ENCODE peak calls at places on chromosome 13, in four cellular contexts. One of them, this sample, is unnamed.

GRCh38 chr13:30708541-30708940 is 26.8 kb upstream of the ALOX5AP start:
- DNase-seq in HEK293T: no peak
- DNase-seq in HepG2: no peak
- DNase-seq in K562: no peak
- DNase-seq in this sample: no peak

GRCh38 chr13:113855012-113855921 is 8.6 kb downstream of the GAS6 start:
- DNase-seq in K562: no peak
- DNase-seq in HepG2: no peak
- DNase-seq in HEK293T: no peak
- DNase-seq in this sample: no peak

GRCh38 chr13:30576528-30576927 is 41.2 kb upstream of the USPL1 start:
- DNase-seq in HEK293T: no peak
- DNase-seq in K562: peak; percentile 9
- DNase-seq in HepG2: peak; percentile 1
- DNase-seq in this sample: no peak

GRCh38 chr13:51243227-51243626 is 21.0 kb downstream of the FAM124A start:
- DNase-seq in HepG2: no peak
- DNase-seq in K562: no peak
- DNase-seq in HEK293T: no peak
- DNase-seq in this sample: no peak

GRCh38 chr13:28346136-28346535 is 148.8 kb downstream of the FLT1 start:
- DNase-seq in HepG2: no peak
- DNase-seq in HEK293T: no peak
- DNase-seq in K562: no peak
- DNase-seq in this sample: no peak

GRCh38 chr13:93039131-93039530 is 187.5 kb upstream of the GPC6 start:
- DNase-seq in K562: no peak
- DNase-seq in HEK293T: no peak
- DNase-seq in HepG2: no peak
- DNase-seq in this sample: no peak

GRCh38 chr13:44470623-44471562 is 97.3 kb downstream of the SERP2 start:
- DNase-seq in K562: peak; percentile 6
- DNase-seq in HEK293T: no peak
- DNase-seq in HepG2: peak; percentile 29
- DNase-seq in this sample: no peak

GRCh38 chr13:97914537-97914936 is 38.9 kb upstream of the IPO5 start:
- DNase-seq in HepG2: no peak
- DNase-seq in HEK293T: no peak
- DNase-seq in K562: no peak
- DNase-seq in this sample: no peak

GRCh38 chr13:28636078-28636477 is 22.9 kb upstream of the POMP start:
- DNase-seq in K562: no peak
- DNase-seq in HEK293T: no peak
- DNase-seq in HepG2: no peak
- DNase-seq in this sample: no peak

GRCh38 chr13:113015826-113016525 is 47.0 kb downstream of the MCF2L start:
- DNase-seq in HepG2: no peak
- DNase-seq in HEK293T: no peak
- DNase-seq in K562: no peak
- DNase-seq in this sample: no peak

GRCh38 chr13:26971990-26972888 is 199.4 kb downstream of the USP12 start:
- DNase-seq in HepG2: peak; percentile 74
- DNase-seq in HEK293T: no peak
- DNase-seq in K562: peak; percentile 37
- DNase-seq in this sample: peak; percentile 61

GRCh38 chr13:45269204-45269603 is 68.4 kb upstream of the KCTD4 start:
- DNase-seq in HepG2: no peak
- DNase-seq in HEK293T: no peak
- DNase-seq in K562: peak; percentile 5
- DNase-seq in this sample: no peak

DNA sequence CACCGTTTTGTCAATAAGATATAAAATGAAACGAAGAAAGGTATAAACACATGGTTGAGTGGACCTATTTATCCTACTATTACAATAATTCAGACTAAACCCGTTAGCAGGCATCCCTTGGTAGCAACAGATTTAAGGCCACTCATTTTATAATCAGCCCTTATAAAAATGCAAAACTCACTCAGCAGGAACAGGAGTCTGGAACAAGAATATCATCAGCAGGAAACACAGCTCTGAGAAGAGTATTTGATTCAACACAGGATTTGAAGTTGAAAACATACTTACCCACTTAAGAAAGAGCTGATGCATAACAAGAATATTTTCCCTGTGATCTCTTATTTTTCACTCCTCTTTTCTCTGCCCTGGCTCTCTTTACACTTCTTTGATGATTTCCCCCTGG is 1722.6 kb downstream of the SLITRK5 start:
- DNase-seq in K562: no peak
- DNase-seq in HepG2: no peak
- DNase-seq in HEK293T: no peak
- DNase-seq in this sample: no peak
- TF ChIP-seq ELF4 in K562: no peak
- TF ChIP-seq ELF4 in HepG2: no peak
- TF ChIP-seq ELF4 in HEK293T: no peak
- TF ChIP-seq ELF4 in this sample: no peak

GRCh38 chr13:25490236-25490635 is 118.5 kb downstream of the ATP8A2 start:
- DNase-seq in HEK293T: no peak
- DNase-seq in HepG2: no peak
- DNase-seq in K562: no peak
- DNase-seq in this sample: no peak
- TF ChIP-seq ELF4 in HEK293T: no peak
- TF ChIP-seq ELF4 in HepG2: no peak
- TF ChIP-seq ELF4 in K562: no peak
- TF ChIP-seq ELF4 in this sample: no peak

DNA sequence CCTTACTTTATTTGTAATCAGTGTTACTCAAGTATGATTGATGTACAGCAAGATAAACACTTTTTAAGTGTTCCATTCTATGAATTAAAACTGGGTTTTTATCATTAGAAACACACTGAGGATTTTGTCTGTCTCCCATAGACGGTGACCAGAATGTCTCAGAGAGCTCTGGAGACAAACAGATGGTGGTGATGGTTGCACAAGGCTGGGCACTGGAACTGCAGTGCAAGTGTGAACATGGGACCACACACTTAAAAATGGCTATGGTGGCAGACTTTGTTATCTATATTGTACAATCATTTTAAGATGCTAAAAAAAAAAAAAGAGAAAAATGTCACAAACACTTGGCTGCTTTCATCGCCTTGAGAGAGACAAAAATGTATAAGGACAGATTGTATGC is 273.0 kb downstream of the SHISA2 start:
- DNase-seq in K562: no peak
- DNase-seq in HEK293T: no peak
- DNase-seq in HepG2: no peak
- DNase-seq in this sample: no peak
- TF ChIP-seq ELF4 in K562: no peak
- TF ChIP-seq ELF4 in HEK293T: no peak
- TF ChIP-seq ELF4 in HepG2: no peak
- TF ChIP-seq ELF4 in this sample: no peak

GRCh38 chr13:106616729-106617128 is 48.8 kb upstream of the ARGLU1 start:
- DNase-seq in HEK293T: no peak
- DNase-seq in HepG2: no peak
- DNase-seq in K562: no peak
- DNase-seq in this sample: no peak

GRCh38 chr13:106609116-106609515 is 41.2 kb upstream of the ARGLU1 start:
- DNase-seq in HepG2: no peak
- DNase-seq in HEK293T: no peak
- DNase-seq in K562: no peak
- DNase-seq in this sample: no peak

GRCh38 chr13:106610511-106610910 is 42.6 kb upstream of the ARGLU1 start:
- DNase-seq in K562: no peak
- DNase-seq in HepG2: no peak
- DNase-seq in HEK293T: no peak
- DNase-seq in this sample: no peak

GRCh38 chr13:106617561-106617960 is 49.6 kb upstream of the ARGLU1 start:
- DNase-seq in HEK293T: no peak
- DNase-seq in K562: no peak
- DNase-seq in HepG2: no peak
- DNase-seq in this sample: no peak

GRCh38 chr13:106612688-106613087 is 44.8 kb upstream of the ARGLU1 start:
- DNase-seq in K562: no peak
- DNase-seq in HEK293T: no peak
- DNase-seq in HepG2: no peak
- DNase-seq in this sample: no peak
- TF ChIP-seq ELF4 in K562: no peak
- TF ChIP-seq ELF4 in HEK293T: no peak
- TF ChIP-seq ELF4 in HepG2: no peak
- TF ChIP-seq ELF4 in this sample: no peak

GRCh38 chr13:83498045-83498444 is 384.2 kb downstream of the SLITRK1 start:
- DNase-seq in HEK293T: no peak
- DNase-seq in K562: no peak
- DNase-seq in HepG2: no peak
- DNase-seq in this sample: no peak

GRCh38 chr13:83503424-83503823 is 378.9 kb downstream of the SLITRK1 start:
- DNase-seq in HEK293T: no peak
- DNase-seq in HepG2: no peak
- DNase-seq in K562: no peak
- DNase-seq in this sample: no peak

GRCh38 chr13:83498486-83499190 is 383.6 kb downstream of the SLITRK1 start:
- DNase-seq in K562: no peak
- DNase-seq in HEK293T: peak; percentile 31
- DNase-seq in HepG2: no peak
- DNase-seq in this sample: no peak

GRCh38 chr13:83496501-83496900 is 385.8 kb downstream of the SLITRK1 start:
- DNase-seq in K562: no peak
- DNase-seq in HepG2: no peak
- DNase-seq in HEK293T: no peak
- DNase-seq in this sample: no peak

DNA sequence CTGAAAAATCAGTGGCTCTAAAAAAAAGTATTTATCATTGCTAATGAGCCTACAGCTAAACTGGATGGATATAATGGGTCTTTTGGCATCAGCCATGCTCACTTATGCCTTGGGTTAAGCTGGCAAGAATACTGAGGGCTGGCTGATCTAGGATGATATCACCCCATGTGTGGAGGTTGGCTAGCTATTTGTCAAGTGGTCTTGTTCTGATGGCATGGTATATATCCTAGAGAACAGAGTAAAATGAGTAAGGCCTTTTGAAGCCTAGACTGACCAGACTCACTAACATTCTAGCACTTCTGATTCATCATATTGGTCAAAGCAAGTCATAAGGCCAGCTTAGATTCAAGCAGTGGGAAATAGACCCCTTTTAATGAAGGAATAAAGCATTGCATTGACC is 383.0 kb downstream of the SLITRK1 start:
- DNase-seq in HepG2: no peak
- DNase-seq in HEK293T: no peak
- DNase-seq in K562: no peak
- DNase-seq in this sample: no peak
- TF ChIP-seq ELF4 in HepG2: no peak
- TF ChIP-seq ELF4 in HEK293T: no peak
- TF ChIP-seq ELF4 in K562: no peak
- TF ChIP-seq ELF4 in this sample: no peak

GRCh38 chr13:109857325-109857724 is 70.9 kb upstream of the IRS2 start:
- DNase-seq in HEK293T: no peak
- DNase-seq in HepG2: no peak
- DNase-seq in K562: no peak
- DNase-seq in this sample: no peak

GRCh38 chr13:109858319-109858718 is 71.9 kb upstream of the IRS2 start:
- DNase-seq in HepG2: no peak
- DNase-seq in K562: no peak
- DNase-seq in HEK293T: no peak
- DNase-seq in this sample: no peak

GRCh38 chr13:109857803-109858202 is 71.4 kb upstream of the IRS2 start:
- DNase-seq in HEK293T: no peak
- DNase-seq in K562: no peak
- DNase-seq in HepG2: no peak
- DNase-seq in this sample: no peak

GRCh38 chr13:109859216-109859835 is 72.9 kb upstream of the IRS2 start:
- DNase-seq in HepG2: no peak
- DNase-seq in K562: no peak
- DNase-seq in HEK293T: no peak
- DNase-seq in this sample: no peak

GRCh38 chr13:109856350-109856749 is 70.0 kb upstream of the IRS2 start:
- DNase-seq in K562: no peak
- DNase-seq in HepG2: no peak
- DNase-seq in HEK293T: no peak
- DNase-seq in this sample: no peak
- TF ChIP-seq ELF4 in K562: no peak
- TF ChIP-seq ELF4 in HepG2: no peak
- TF ChIP-seq ELF4 in HEK293T: no peak
- TF ChIP-seq ELF4 in this sample: no peak

GRCh38 chr13:35700661-35701060 is 224.2 kb upstream of the MAB21L1 start:
- DNase-seq in K562: no peak
- DNase-seq in HepG2: no peak
- DNase-seq in HEK293T: no peak
- DNase-seq in this sample: no peak
- TF ChIP-seq ELF4 in K562: no peak
- TF ChIP-seq ELF4 in HepG2: no peak
- TF ChIP-seq ELF4 in HEK293T: no peak
- TF ChIP-seq ELF4 in this sample: no peak

GRCh38 chr13:110250258-110250891 is 56.6 kb downstream of the COL4A1 start:
- DNase-seq in HepG2: no peak
- DNase-seq in HEK293T: no peak
- DNase-seq in K562: no peak
- DNase-seq in this sample: no peak
- TF ChIP-seq ELF4 in HepG2: no peak
- TF ChIP-seq ELF4 in HEK293T: no peak
- TF ChIP-seq ELF4 in K562: no peak
- TF ChIP-seq ELF4 in this sample: no peak

GRCh38 chr13:20053016-20053415 is 94.5 kb downstream of the ZMYM2 start:
- DNase-seq in HepG2: no peak
- DNase-seq in K562: no peak
- DNase-seq in HEK293T: no peak
- DNase-seq in this sample: no peak
- TF ChIP-seq ELF4 in HepG2: no peak
- TF ChIP-seq ELF4 in K562: no peak
- TF ChIP-seq ELF4 in HEK293T: no peak
- TF ChIP-seq ELF4 in this sample: no peak

This sample was measured in WTC11.